ENCODE peak calls at places on chromosomes 16 and 17, in nine cellular contexts. Q, I, C, H, D, E, A, U and Y are unnamed samples.

GRCh38 chr17:57945999-57946797 is 9.0 kb downstream of the CUEDC1 start:
- DNase-seq in H (no peak), C (no peak), Q (no peak), E (no peak), D (no peak), I (no peak), U (peak; percentile 42), A (no peak), Y (no peak)

GRCh38 chr16:30961384-30961783 is 3.8 kb downstream of the SETD1A start:
- DNase-seq in H (no peak), D (no peak), Q (no peak), U (no peak), E (no peak), A (no peak), C (no peak), I (no peak), Y (no peak)

GRCh38 chr17:31857920-31858646 is 961 bp downstream of the COPRS start:
- DNase-seq in U (no peak), A (no peak), I (no peak), D (no peak), H (no peak), Q (no peak), C (no peak), E (no peak), Y (no peak)

GRCh38 chr17:19021622-19022083 is 17.1 kb upstream of the FAM83G start:
- DNase-seq in U (no peak), H (no peak), C (no peak), Q (peak; percentile 40), D (peak; percentile 36), I (no peak), A (no peak), E (no peak), Y (peak; percentile 38)

GRCh38 chr16:74846714-74847113 is 72.1 kb upstream of the FA2H start:
- DNase-seq in I (no peak), Q (no peak), C (no peak), A (no peak), D (no peak), U (no peak), E (no peak), H (no peak), Y (no peak)

GRCh38 chr16:10981697-10982216 is 37.4 kb downstream of the CLEC16A start:
- DNase-seq in H (no peak), U (peak; percentile 42), A (no peak), Q (no peak), C (no peak), D (peak; percentile 50), E (no peak), I (no peak), Y (peak; percentile 77)

GRCh38 chr17:80445152-80446110 is 30.5 kb downstream of the ENDOV start:
- DNase-seq in A (no peak), C (no peak), E (no peak), H (no peak), I (no peak), U (no peak), D (no peak), Q (no peak), Y (no peak)

GRCh38 chr16:71501562-71501961 is 12.4 kb upstream of the ZNF19 start:
- DNase-seq in Q (no peak), I (no peak), E (no peak), C (no peak), D (no peak), U (no peak), H (no peak), A (no peak), Y (no peak)

GRCh38 chr16:85778873-85779272 is 20.5 kb downstream of the EMC8 start:
- DNase-seq in I (no peak), A (no peak), E (no peak), C (no peak), Q (no peak), H (no peak), U (no peak), D (no peak), Y (no peak)

GRCh38 chr17:21214777-21215541 is 998 bp upstream of the TMEM11 start:
- DNase-seq in D (peak; percentile 34), E (no peak), U (peak; percentile 13), Q (no peak), C (no peak), H (no peak), A (peak; percentile 22), I (no peak), Y (no peak)

GRCh38 chr17:35460354-35460851 is 11.8 kb upstream of the SLFN13 start:
- DNase-seq in E (peak; percentile 52), I (no peak), H (peak; percentile 14), C (peak; percentile 48), U (no peak), A (no peak), Q (peak; percentile 75), D (no peak), Y (peak; percentile 17)

GRCh38 chr16:84052071-84052622 is 9.6 kb upstream of the SLC38A8 start:
- DNase-seq in U (no peak), A (no peak), I (no peak), E (no peak), C (no peak), D (no peak), Q (no peak), H (peak; percentile 4), Y (no peak)

GRCh38 chr16:85752511-85753420 is 1.9 kb upstream of the C16orf74 start:
- DNase-seq in D (peak; percentile 71), H (peak; percentile 57), I (no peak), Q (no peak), U (peak; percentile 34), A (peak; percentile 43), C (no peak), E (no peak), Y (peak; percentile 81)

GRCh38 chr16:19393226-19394074 is 24.2 kb upstream of the TMC5 start:
- DNase-seq in A (peak; percentile 17), I (no peak), D (peak; percentile 77), E (no peak), C (no peak), Q (no peak), H (no peak), U (peak; percentile 25), Y (no peak)

GRCh38 chr16:74309789-74310781 is 13.5 kb downstream of the PSMD7 start:
- DNase-seq in D (peak; percentile 73), U (peak; percentile 65), A (peak; percentile 23), Q (no peak), I (peak; percentile 29), C (no peak), E (no peak), H (no peak), Y (peak; percentile 38)

GRCh38 chr16:22132801-22133200 is 29.5 kb upstream of the SDR42E2 start:
- DNase-seq in D (no peak), C (no peak), Q (no peak), I (no peak), H (no peak), E (no peak), U (no peak), A (no peak), Y (no peak)

GRCh38 chr16:22139008-22139407 is 23.3 kb upstream of the SDR42E2 start:
- DNase-seq in C (no peak), Q (no peak), A (no peak), H (no peak), I (no peak), E (no peak), D (no peak), U (no peak), Y (no peak)

GRCh38 chr16:22141746-22142145 is 20.6 kb upstream of the SDR42E2 start:
- DNase-seq in Q (no peak), C (no peak), D (peak; percentile 36), I (no peak), A (peak; percentile 31), H (no peak), E (no peak), U (no peak), Y (peak; percentile 24)

GRCh38 chr16:22139732-22140131 is 22.6 kb upstream of the SDR42E2 start:
- DNase-seq in C (no peak), A (no peak), Q (no peak), H (no peak), D (no peak), I (no peak), E (no peak), U (no peak), Y (no peak)

DNA sequence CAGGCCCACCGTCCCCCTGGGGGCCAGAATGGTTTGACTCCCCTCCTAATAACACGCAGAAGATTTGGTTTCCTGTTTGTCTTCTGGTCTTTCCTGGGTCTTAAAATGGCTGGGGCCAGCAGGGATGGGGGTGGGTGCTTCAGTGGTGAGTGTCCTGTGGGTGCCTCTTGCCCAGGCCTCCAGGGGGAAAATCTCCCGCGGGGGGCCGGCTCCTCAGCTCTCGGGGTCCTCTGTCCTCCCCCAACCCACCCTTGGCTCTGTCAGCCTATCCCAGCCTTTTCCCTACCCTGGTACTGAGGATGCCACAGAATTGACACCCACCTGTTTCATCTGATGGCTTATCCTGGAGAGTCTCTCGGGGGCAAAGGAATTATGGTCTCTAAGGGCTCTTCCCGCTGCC is 23.8 kb upstream of the SDR42E2 start:
- DNase-seq in C (no peak), U (no peak), I (no peak), A (no peak), H (no peak), E (no peak), D (no peak), Q (no peak), Y (no peak)
- H3K27me3 ChIP-seq in C (no peaks in the 10 kb centered on the region), U (peaks cover 10% of the 10 kb centered on the region), I (no peaks in the 10 kb centered on the region), A (no peaks in the 10 kb centered on the region), H (no peaks in the 10 kb centered on the region), E (no peaks in the 10 kb centered on the region), D (no peaks in the 10 kb centered on the region), Q (no peaks in the 10 kb centered on the region), Y (peaks cover 21% of the 10 kb centered on the region)

DNA sequence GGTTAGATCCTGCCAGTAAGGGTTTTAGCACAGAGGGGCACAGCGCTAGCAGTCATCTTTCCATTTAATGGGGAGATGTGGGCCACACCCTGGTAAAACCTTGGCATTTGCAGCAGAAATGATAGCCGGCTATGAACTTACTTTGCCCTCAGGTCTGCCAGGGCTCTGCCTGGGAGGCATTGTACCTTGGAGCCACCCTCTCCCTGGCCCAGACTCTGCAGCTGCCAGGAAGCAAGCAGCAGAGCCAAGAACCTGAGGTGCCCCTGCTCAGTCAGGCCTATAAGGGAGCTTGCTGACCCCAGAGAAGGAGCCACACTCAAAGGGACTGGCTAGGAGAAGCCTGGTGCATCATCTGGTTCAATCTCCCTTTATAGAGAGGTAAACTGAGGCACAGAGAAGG is 23.7 kb upstream of the PHF12 start:
- DNase-seq in H (no peak), I (no peak), U (no peak), A (no peak), Q (no peak), E (no peak), D (no peak), C (no peak), Y (no peak)
- H3K27me3 ChIP-seq in H (no peaks in the 10 kb centered on the region), I (no peaks in the 10 kb centered on the region), U (peaks cover 32% of the 10 kb centered on the region), A (peaks cover 2% of the 10 kb centered on the region), Q (no peaks in the 10 kb centered on the region), E (no peaks in the 10 kb centered on the region), D (no peaks in the 10 kb centered on the region), C (no peaks in the 10 kb centered on the region), Y (no peaks in the 10 kb centered on the region)

GRCh38 chr17:75476752-75477492 is 20.5 kb downstream of the TMEM94 start:
- DNase-seq in C (no peak), A (no peak), E (no peak), D (no peak), I (no peak), H (no peak), U (no peak), Q (no peak), Y (no peak)
- H3K27me3 ChIP-seq in C (no peaks in the 10 kb centered on the region), A (no peaks in the 10 kb centered on the region), E (no peaks in the 10 kb centered on the region), D (no peaks in the 10 kb centered on the region), I (no peaks in the 10 kb centered on the region), H (no peaks in the 10 kb centered on the region), U (no peaks in the 10 kb centered on the region), Q (no peaks in the 10 kb centered on the region), Y (no peaks in the 10 kb centered on the region)

DNA sequence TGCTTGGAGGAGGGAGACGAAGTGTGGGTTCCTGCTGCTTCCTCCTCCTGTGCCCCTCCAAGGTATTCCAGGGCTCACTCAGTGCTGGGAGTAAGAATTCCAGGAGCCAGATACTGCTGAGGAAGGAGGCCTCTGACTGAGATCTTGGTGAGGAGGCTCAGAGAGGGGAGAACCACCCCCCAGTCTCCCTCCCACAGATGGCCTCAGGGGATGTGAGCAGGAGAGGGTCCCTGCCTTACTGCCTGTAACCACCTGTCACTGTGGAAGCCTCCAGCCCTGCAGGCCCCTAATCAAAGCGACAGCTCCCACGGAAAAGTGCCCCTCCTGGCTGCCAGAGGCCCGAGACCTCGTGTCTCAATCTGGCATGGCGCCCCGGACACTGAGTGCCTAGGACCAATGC is 7.6 kb upstream of the C17orf113 start:
- DNase-seq in A (no peak), C (no peak), I (no peak), U (no peak), Q (no peak), D (no peak), E (no peak), H (no peak), Y (no peak)
- H3K27me3 ChIP-seq in A (peaks cover 18% of the 10 kb centered on the region), C (no peaks in the 10 kb centered on the region), I (no peaks in the 10 kb centered on the region), U (peaks cover 12% of the 10 kb centered on the region), Q (no peaks in the 10 kb centered on the region), D (no peaks in the 10 kb centered on the region), E (peaks cover 2% of the 10 kb centered on the region), H (peaks cover 6% of the 10 kb centered on the region), Y (no peaks in the 10 kb centered on the region)